ENCODE peak calls at places on chromosomes 4 and X, in ten cellular contexts. S is AG09309; K is brain microvascular endothelial cell; A is dorsolateral prefrontal cortex; Z is cerebellum; Q is anterior cingulate cortex; G is activated effector memory CD4-positive, alpha-beta T cell treated with Interleukin-2 at 50 U/mL for 16 hours; X is left ventricle myocardium superior; I is HEK293T; C is fibroblast of villous mesenchyme. O is an unnamed sample.

GRCh38 chr4:5370286-5370685 is 319.0 kb downstream of the STK32B start:
- DNase-seq in S (no peak), K (peak), A (no peak), Z (no peak), Q (no peak), G (no peak), X (no peak), I (no peak), C (peak), O (no peak)

GRCh38 chr4:1784789-1785591 is 8.1 kb upstream of the FGFR3 start:
- DNase-seq in S (no peak), K (no peak), A (no peak), Z (peak), Q (no peak), G (no peak), X (peak), I (no peak), C (peak), O (peak)

GRCh38 chr4:105520819-105521790 is 31.3 kb upstream of the ARHGEF38 start:
- DNase-seq in S (no peak), K (peak), A (peak), Z (peak), Q (no peak), G (no peak), X (no peak), I (peak), C (peak), O (peak)

GRCh38 chrX:20432048-20432447 is 165.3 kb upstream of the RPS6KA3 start:
- DNase-seq in S (no peak), K (peak), A (no peak), Z (no peak), Q (no peak), G (no peak), X (no peak), I (no peak), C (peak), O (peak)

GRCh38 chrX:139720136-139720535 is 12.2 kb upstream of the MCF2 start:
- DNase-seq in S (no peak), K (peak), A (no peak), Z (no peak), Q (no peak), G (no peak), X (no peak), I (no peak), C (peak), O (peak)

GRCh38 chr4:8746523-8747466 is 124.8 kb downstream of the HMX1 start:
- DNase-seq in S (no peak), K (no peak), A (no peak), Z (no peak), Q (no peak), G (no peak), X (peak), I (no peak), C (no peak), O (no peak)

GRCh38 chr4:15250021-15250441 is 177.8 kb upstream of the C1QTNF7 start:
- DNase-seq in S (no peak), K (no peak), A (no peak), Z (no peak), Q (no peak), G (no peak), X (peak), I (no peak), C (no peak), O (no peak)

GRCh38 chrX:136572030-136572429 is 40.0 kb downstream of the VGLL1 start:
- DNase-seq in S (no peak), K (no peak), A (no peak), Z (no peak), Q (no peak), G (no peak), X (no peak), I (no peak), C (no peak), O (no peak)

GRCh38 chr4:71607109-71607508 is 176.8 kb downstream of the GC start:
- DNase-seq in S (no peak), K (no peak), A (no peak), Z (no peak), Q (no peak), G (no peak), X (no peak), I (no peak), C (no peak), O (no peak)

GRCh38 chr4:169098054-169098896 is 88.2 kb upstream of the CBR4 start:
- DNase-seq in S (no peak), K (peak), A (no peak), Z (no peak), Q (no peak), G (no peak), X (no peak), I (no peak), C (no peak), O (peak)

GRCh38 chr4:186700746-186701145 is 22.9 kb downstream of the FAT1 start:
- DNase-seq in S (no peak), K (peak), A (no peak), Z (peak), Q (no peak), G (no peak), X (peak), I (no peak), C (peak), O (peak)

GRCh38 chr4:148447672-148448071 is 5.5 kb upstream of the NR3C2 start:
- DNase-seq in S (no peak), K (no peak), A (no peak), Z (peak), Q (no peak), G (no peak), X (no peak), I (no peak), C (no peak), O (no peak)

GRCh38 chr4:149684516-149684915 is 131.1 kb downstream of the IQCM start:
- DNase-seq in S (no peak), K (no peak), A (no peak), Z (no peak), Q (no peak), G (no peak), X (no peak), I (no peak), C (no peak), O (peak)

GRCh38 chr4:3516836-3517730 is 15.1 kb downstream of the LRPAP1 start:
- DNase-seq in S (no peak), K (no peak), A (no peak), Z (no peak), Q (no peak), G (no peak), X (peak), I (no peak), C (no peak), O (no peak)

GRCh38 chr4:7813674-7814073 is 126.0 kb downstream of the AFAP1 start:
- DNase-seq in S (no peak), K (peak), A (no peak), Z (no peak), Q (no peak), G (no peak), X (no peak), I (no peak), C (peak), O (peak)

GRCh38 chr4:46506876-46507275 is 116.9 kb upstream of the GABRA2 start:
- DNase-seq in S (no peak), K (no peak), A (no peak), Z (no peak), Q (no peak), G (no peak), X (no peak), I (no peak), C (peak), O (peak)

GRCh38 chrX:6226053-6226645 is 2.5 kb downstream of the NLGN4X start:
- DNase-seq in S (no peak), K (no peak), A (peak), Z (peak), Q (no peak), G (no peak), X (peak), I (no peak), C (no peak), O (no peak)

GRCh38 chr4:74503580-74503979 is 58.6 kb downstream of the AREG start:
- DNase-seq in S (no peak), K (peak), A (no peak), Z (no peak), Q (no peak), G (no peak), X (no peak), I (no peak), C (peak), O (peak)

GRCh38 chr4:165203541-165204461 is 3.6 kb upstream of the KLHL2 start:
- DNase-seq in S (no peak), K (no peak), A (no peak), Z (no peak), Q (no peak), G (no peak), X (no peak), I (no peak), C (no peak), O (no peak)

GRCh38 chr4:1072830-1073446 is 40.4 kb downstream of the RNF212 start:
- DNase-seq in S (peak), K (peak), A (no peak), Z (peak), Q (no peak), G (peak), X (no peak), I (peak), C (peak), O (peak)

GRCh38 chr4:102594000-102594399 is 92.8 kb downstream of the NFKB1 start:
- DNase-seq in S (no peak), K (no peak), A (no peak), Z (no peak), Q (no peak), G (no peak), X (no peak), I (no peak), C (no peak), O (no peak)

GRCh38 chrX:114344756-114345155 is 239.1 kb upstream of the HTR2C start:
- DNase-seq in S (no peak), K (peak), A (no peak), Z (no peak), Q (no peak), G (no peak), X (no peak), I (peak), C (peak), O (peak)

GRCh38 chrX:39576081-39576701 is 521.6 kb downstream of the BCOR start:
- DNase-seq in S (no peak), K (no peak), A (peak), Z (peak), Q (peak), G (no peak), X (no peak), I (no peak), C (no peak), O (no peak)

GRCh38 chr4:59818656-59819055 is 1381.5 kb upstream of the ADGRL3 start:
- DNase-seq in S (no peak), K (no peak), A (no peak), Z (no peak), Q (no peak), G (no peak), X (no peak), I (no peak), C (no peak), O (no peak)

GRCh38 chr4:103098331-103098730 is 1.3 kb downstream of the BDH2 start:
- DNase-seq in S (no peak), K (no peak), A (no peak), Z (no peak), Q (no peak), G (no peak), X (no peak), I (no peak), C (no peak), O (no peak)

GRCh38 chrX:107747596-107748161 is 27.9 kb downstream of the TSC22D3 start:
- DNase-seq in S (no peak), K (peak), A (no peak), Z (no peak), Q (peak), G (no peak), X (peak), I (peak), C (peak), O (peak)

GRCh38 chrX:153901753-153902140 is 2.7 kb upstream of the AVPR2 start:
- DNase-seq in S (no peak), K (no peak), A (no peak), Z (peak), Q (no peak), G (no peak), X (no peak), I (no peak), C (no peak), O (no peak)

GRCh38 chr4:122293374-122294365 is 85.1 kb upstream of the ADAD1 start:
- DNase-seq in S (no peak), K (no peak), A (peak), Z (peak), Q (no peak), G (no peak), X (no peak), I (no peak), C (peak), O (peak)

GRCh38 chr4:4185528-4185927 is 41.2 kb downstream of the OTOP1 start:
- DNase-seq in S (no peak), K (no peak), A (no peak), Z (no peak), Q (no peak), G (no peak), X (no peak), I (no peak), C (no peak), O (no peak)

GRCh38 chrX:131725001-131725654 is 181.3 kb downstream of the OR13H1 start:
- DNase-seq in S (no peak), K (no peak), A (no peak), Z (no peak), Q (no peak), G (no peak), X (no peak), I (no peak), C (no peak), O (no peak)

GRCh38 chr4:12729384-12729783 is 754.8 kb downstream of the RAB28 start:
- DNase-seq in S (no peak), K (no peak), A (no peak), Z (peak), Q (no peak), G (no peak), X (no peak), I (peak), C (peak), O (peak)

GRCh38 chr4:148240241-148240640 is 202.0 kb downstream of the NR3C2 start:
- DNase-seq in S (no peak), K (no peak), A (no peak), Z (no peak), Q (no peak), G (no peak), X (no peak), I (no peak), C (no peak), O (no peak)

GRCh38 chr4:176102414-176102813 is 36.8 kb downstream of the WDR17 start:
- DNase-seq in S (no peak), K (no peak), A (no peak), Z (no peak), Q (no peak), G (no peak), X (no peak), I (no peak), C (no peak), O (no peak)

GRCh38 chr4:85905761-85906160 is 430.8 kb downstream of the ARHGAP24 start:
- DNase-seq in S (no peak), K (no peak), A (no peak), Z (no peak), Q (no peak), G (no peak), X (no peak), I (no peak), C (no peak), O (no peak)

GRCh38 chrX:23783569-23784486 is 855 bp downstream of the SAT1 start:
- DNase-seq in S (no peak), K (no peak), A (no peak), Z (no peak), Q (no peak), G (peak), X (no peak), I (no peak), C (no peak), O (peak)

GRCh38 chrX:23919148-23919547 is 11.3 kb downstream of the CXorf58 start:
- DNase-seq in S (no peak), K (no peak), A (no peak), Z (no peak), Q (no peak), G (no peak), X (no peak), I (no peak), C (no peak), O (no peak)

GRCh38 chr4:75003979-75004378 is 71.1 kb downstream of the PARM1 start:
- DNase-seq in S (no peak), K (no peak), A (no peak), Z (no peak), Q (no peak), G (no peak), X (no peak), I (no peak), C (no peak), O (no peak)

GRCh38 chr4:184168406-184169019 is 49.2 kb downstream of the ENPP6 start:
- DNase-seq in S (peak), K (peak), A (peak), Z (peak), Q (no peak), G (peak), X (peak), I (peak), C (peak), O (peak)

GRCh38 chr4:112075129-112075753 is 70.0 kb upstream of the FAM241A start:
- DNase-seq in S (no peak), K (peak), A (no peak), Z (no peak), Q (no peak), G (no peak), X (no peak), I (peak), C (peak), O (peak)

O was measured in amniotic epithelial cell.